ENCODE peak calls at places on chromosomes 13 and 19, in eight cellular contexts. F is NCI-H187, R is left ventricle myocardium superior, H is fibroblast of lung, G is RCC 7860, B is HCEC 1CT, V is IMR-90, J is neural crest cell. K is an unnamed sample.

GRCh38 chr13:61751039-61751438 is 335.4 kb upstream of the PCDH20 start:
- DNase-seq in F (no peak), R (no peak), H (no peak), G (no peak), B (no peak), V (no peak), J (no peak), K (no peak)

GRCh38 chr13:113527272-113527958 is 36.9 kb upstream of the DCUN1D2 start:
- DNase-seq in F (no peak), R (no peak), H (no peak), G (no peak), B (no peak), V (no peak), J (no peak), K (no peak)

GRCh38 chr13:25406377-25406776 is 34.6 kb downstream of the ATP8A2 start:
- DNase-seq in F (no peak), R (no peak), H (no peak), G (no peak), B (no peak), V (no peak), J (no peak), K (no peak)

GRCh38 chr13:24124789-24125476 is 35.6 kb upstream of the SPATA13 start:
- DNase-seq in F (no peak), R (no peak), H (no peak), G (no peak), B (no peak), V (peak; percentile 28), J (peak; percentile 32), K (no peak)

GRCh38 chr19:12289790-12290065 is 5.0 kb downstream of the ZNF44 start:
- DNase-seq in F (no peak), R (no peak), H (no peak), G (no peak), B (no peak), V (no peak), J (no peak), K (no peak)

GRCh38 chr13:108618233-108618632 is 11.2 kb upstream of the MYO16 start:
- DNase-seq in F (no peak), R (no peak), H (no peak), G (no peak), B (no peak), V (no peak), J (no peak), K (no peak)

GRCh38 chr13:19178901-19179593 is 2.6 kb downstream of the TUBA3C start:
- DNase-seq in F (no peak), R (peak; percentile 35), H (no peak), G (no peak), B (no peak), V (no peak), J (no peak), K (no peak)

GRCh38 chr13:31385534-31385933 is 185.8 kb downstream of the B3GLCT start:
- DNase-seq in F (no peak), R (no peak), H (no peak), G (no peak), B (no peak), V (no peak), J (no peak), K (no peak)

GRCh38 chr13:106418556-106418955 is 116.9 kb downstream of the EFNB2 start:
- DNase-seq in F (no peak), R (no peak), H (peak; percentile 71), G (no peak), B (peak; percentile 49), V (peak; percentile 74), J (no peak), K (no peak)

GRCh38 chr13:96165840-96166239 is 75.9 kb downstream of the HS6ST3 start:
- DNase-seq in F (no peak), R (no peak), H (no peak), G (no peak), B (no peak), V (no peak), J (no peak), K (no peak)

GRCh38 chr13:41603917-41604316 is 146.6 kb downstream of the RGCC start:
- DNase-seq in F (no peak), R (no peak), H (peak; percentile 66), G (peak; percentile 72), B (peak; percentile 71), V (peak; percentile 78), J (no peak), K (no peak)

GRCh38 chr13:95073826-95074345 is 227.4 kb downstream of the ABCC4 start:
- DNase-seq in F (no peak), R (no peak), H (no peak), G (no peak), B (no peak), V (no peak), J (no peak), K (no peak)

GRCh38 chr19:13103961-13104847 is 1.5 kb upstream of the LYL1 start:
- DNase-seq in F (no peak), R (peak; percentile 83), H (no peak), G (no peak), B (no peak), V (no peak), J (peak; percentile 56), K (no peak)

GRCh38 chr13:100636441-100636840 is 38.2 kb downstream of the TMTC4 start:
- DNase-seq in F (no peak), R (no peak), H (no peak), G (no peak), B (no peak), V (no peak), J (no peak), K (no peak)

GRCh38 chr19:54105796-54106195 is 3.1 kb downstream of the NDUFA3 start:
- DNase-seq in F (no peak), R (no peak), H (no peak), G (no peak), B (no peak), V (no peak), J (no peak), K (no peak)

GRCh38 chr19:18021121-18021755 is 13.3 kb downstream of the ARRDC2 start:
- DNase-seq in F (no peak), R (peak; percentile 92), H (peak; percentile 71), G (peak; percentile 81), B (peak; percentile 64), V (peak; percentile 88), J (no peak), K (no peak)

GRCh38 chr19:13920940-13921744 is 15.1 kb downstream of the CC2D1A start:
- DNase-seq in F (no peak), R (no peak), H (peak; percentile 48), G (peak; percentile 28), B (peak; percentile 36), V (peak; percentile 44), J (no peak), K (no peak)

GRCh38 chr13:102580552-102581169 is 16.1 kb upstream of the TPP2 start:
- DNase-seq in F (peak; percentile 69), R (no peak), H (peak; percentile 84), G (no peak), B (peak; percentile 43), V (peak; percentile 80), J (peak; percentile 32), K (no peak)

GRCh38 chr13:43959291-43959690 is 79.6 kb downstream of the LACC1 start:
- DNase-seq in F (no peak), R (no peak), H (no peak), G (no peak), B (no peak), V (no peak), J (no peak), K (no peak)

GRCh38 chr19:46900341-46900740 is 39.5 kb downstream of the ARHGAP35 start:
- DNase-seq in F (no peak), R (no peak), H (no peak), G (no peak), B (no peak), V (no peak), J (no peak), K (no peak)